ENCODE peak calls at places on chromosomes 1 and 21, in seven cellular contexts. P is GM23248, S is tibial artery, I is fibroblast of lung, V is lower lobe of right lung, H is pancreas, J is IMR-90. C is an unnamed sample.

GRCh38 chr21:37914211-37914900 is 1.9 kb downstream of the KCNJ6 start:
- DNase-seq in S (no peak), J (peak; percentile 22), V (peak; percentile 57), P (peak; percentile 43), H (peak; percentile 73), I (peak; percentile 17), C (peak; percentile 81)

GRCh38 chr1:150022357-150022756 is 11.8 kb upstream of the OTUD7B start:
- DNase-seq in P (no peak), J (no peak), I (no peak), H (no peak), V (no peak), S (no peak), C (no peak)

GRCh38 chr1:3772715-3773571 is at the start of gene SMIM1:
- DNase-seq in H (peak; percentile 63), V (peak; percentile 62), I (no peak), P (no peak), J (no peak), S (no peak), C (peak; percentile 68)

GRCh38 chr21:32698971-32699693 is 28.7 kb downstream of the SYNJ1 start:
- DNase-seq in S (no peak), H (no peak), I (no peak), J (peak; percentile 31), P (no peak), V (no peak), C (no peak)

GRCh38 chr1:58481962-58482361 is 64.6 kb downstream of the OMA1 start:
- DNase-seq in I (no peak), P (no peak), S (no peak), J (no peak), V (no peak), H (no peak), C (no peak)

GRCh38 chr1:17521946-17522612 is 17.4 kb upstream of the ARHGEF10L start:
- DNase-seq in I (no peak), H (no peak), P (no peak), V (no peak), J (no peak), S (no peak), C (no peak)

GRCh38 chr1:189805735-189806134 is 671.9 kb downstream of the BRINP3 start:
- DNase-seq in H (no peak), P (no peak), V (no peak), J (no peak), S (no peak), I (no peak), C (no peak)

GRCh38 chr1:30151826-30152225 is 571.6 kb downstream of the MATN1 start:
- DNase-seq in V (no peak), P (no peak), H (no peak), J (no peak), I (no peak), S (no peak), C (peak; percentile 8)

GRCh38 chr1:221777434-221778072 is 35.7 kb upstream of the DUSP10 start:
- DNase-seq in V (no peak), H (no peak), I (no peak), P (no peak), J (no peak), S (no peak), C (no peak)

GRCh38 chr1:117631761-117632160 is 25.9 kb downstream of the TENT5C start:
- DNase-seq in H (no peak), V (no peak), P (no peak), J (no peak), S (no peak), I (no peak), C (no peak)

GRCh38 chr1:228487336-228488106 is at the start of gene RNF187:
- DNase-seq in I (no peak), H (peak; percentile 98), P (peak; percentile 77), S (peak; percentile 82), V (peak; percentile 93), J (peak; percentile 18), C (peak; percentile 93)

GRCh38 chr1:236904874-236905741 is 99.1 kb downstream of the MT1HL1 start:
- DNase-seq in V (no peak), P (peak; percentile 92), I (peak; percentile 91), H (no peak), S (no peak), J (peak; percentile 94), C (no peak)

GRCh38 chr1:55322842-55323241 is 107.7 kb upstream of the USP24 start:
- DNase-seq in I (no peak), P (no peak), V (no peak), H (no peak), S (no peak), J (no peak), C (no peak)

GRCh38 chr1:6248161-6248776 is 4.3 kb downstream of the HES3 start:
- DNase-seq in P (no peak), I (no peak), J (no peak), S (no peak), H (no peak), V (no peak), C (no peak)
- H3K4me1 ChIP-seq in P (no peaks in the 10 kb centered on the region), I (peaks cover 5% of the 10 kb centered on the region), J (no peaks in the 10 kb centered on the region), S (peaks cover 18% of the 10 kb centered on the region), H (no peaks in the 10 kb centered on the region), V (peaks cover 22% of the 10 kb centered on the region), C (no peaks in the 10 kb centered on the region)

GRCh38 chr21:35566874-35567273 is 493.5 kb downstream of the SETD4 start:
- DNase-seq in V (no peak), H (no peak), S (no peak), I (no peak), P (no peak), J (no peak), C (no peak)

GRCh38 chr21:35562876-35563275 is 497.4 kb downstream of the SETD4 start:
- DNase-seq in S (no peak), J (peak; percentile 51), H (no peak), P (no peak), V (no peak), I (peak; percentile 78), C (no peak)

GRCh38 chr21:35561076-35561475 is 499.2 kb downstream of the SETD4 start:
- DNase-seq in H (no peak), V (no peak), I (no peak), J (no peak), P (no peak), S (no peak), C (no peak)

GRCh38 chr21:35563885-35564451 is 496.4 kb downstream of the SETD4 start:
- DNase-seq in V (no peak), I (peak; percentile 98), P (peak; percentile 94), J (peak; percentile 91), S (peak; percentile 60), H (no peak), C (peak; percentile 85)

DNA sequence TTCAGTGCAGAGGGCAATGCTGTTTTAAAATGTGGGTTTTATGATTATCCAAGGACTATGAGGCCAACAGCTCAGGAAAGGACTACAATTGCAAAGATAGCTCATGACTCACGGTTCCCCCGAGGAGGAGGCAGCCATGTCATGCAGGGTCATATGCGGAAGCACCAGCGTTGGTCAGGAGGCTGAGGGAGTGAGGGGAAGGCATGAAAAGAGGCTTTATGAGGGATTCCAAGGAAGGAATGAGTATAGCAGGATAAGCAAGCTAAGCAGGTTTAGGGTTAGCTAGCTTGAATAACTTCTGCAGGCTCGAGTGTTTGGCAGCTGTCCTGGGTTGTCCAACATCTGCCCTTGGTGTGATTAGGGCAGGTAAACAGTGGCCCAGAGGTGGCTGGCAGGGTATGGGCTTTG is 495.1 kb downstream of the SETD4 start:
- DNase-seq in H (no peak), J (peak; percentile 95), P (peak; percentile 94), V (no peak), I (peak; percentile 83), S (peak; percentile 46), C (peak; percentile 89)
- H3K27ac ChIP-seq in H (no peak overlapping the region), J (peak overlapping the region; percentile 22), P (peak overlapping the region; percentile 68), V (no peak overlapping the region), I (peak overlapping the region; percentile 86), S (no peak overlapping the region), C (no peak overlapping the region)

GRCh38 chr1:8870118-8870517 is 8.4 kb downstream of the ENO1 start:
- DNase-seq in H (no peak), J (no peak), S (no peak), I (no peak), V (no peak), P (peak; percentile 49), C (no peak)

GRCh38 chr1:8866173-8866791 is 12.2 kb downstream of the ENO1 start:
- DNase-seq in I (no peak), V (no peak), P (no peak), S (no peak), J (no peak), H (no peak), C (no peak)

GRCh38 chr1:8866792-8867415 is 11.6 kb downstream of the ENO1 start:
- DNase-seq in H (no peak), S (no peak), J (no peak), V (no peak), I (no peak), P (peak; percentile 52), C (no peak)

GRCh38 chr1:8870605-8871538 is 7.6 kb downstream of the ENO1 start:
- DNase-seq in J (no peak), P (peak; percentile 48), H (no peak), S (no peak), V (no peak), I (no peak), C (no peak)

DNA sequence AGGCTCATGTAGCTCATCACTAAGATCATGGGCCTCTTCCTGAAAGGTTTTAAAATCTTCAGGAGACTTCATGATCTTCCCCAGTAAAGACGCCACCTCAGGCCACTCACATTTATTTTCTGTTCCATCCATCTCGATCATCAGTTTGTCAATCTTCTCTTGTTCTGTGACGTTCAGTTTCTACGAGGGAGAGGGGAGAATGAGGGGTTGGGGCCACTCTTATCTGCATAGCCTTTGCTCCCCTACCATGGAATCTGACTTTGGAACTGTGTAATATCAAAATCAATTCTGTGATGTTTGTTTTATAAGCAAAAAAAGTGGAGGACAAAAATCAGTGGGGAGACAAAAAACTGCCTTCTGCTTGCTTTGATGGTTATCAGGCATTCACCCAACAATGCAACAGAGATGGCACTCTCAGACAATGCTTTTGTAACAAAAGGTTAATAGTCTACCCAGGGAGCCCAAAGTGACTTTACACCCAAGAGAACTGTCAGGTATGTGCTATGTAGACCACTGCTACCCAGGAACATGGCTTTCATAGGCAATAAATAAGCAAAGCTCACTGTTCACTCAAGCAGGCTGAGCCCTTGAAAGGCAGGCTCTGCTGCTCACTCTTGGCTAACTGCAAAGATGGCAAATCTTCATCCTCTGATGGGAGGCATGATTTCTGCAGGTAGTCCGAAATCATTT is 10.5 kb downstream of the ENO1 start:
- DNase-seq in I (no peak), S (no peak), P (no peak), H (no peak), V (no peak), J (no peak), C (no peak)
- H3K36me3 ChIP-seq in I (peaks cover 59% of the 10 kb centered on the region), S (peaks cover 100% of the 10 kb centered on the region), P (peaks cover 97% of the 10 kb centered on the region), H (peaks cover 9% of the 10 kb centered on the region), V (peaks cover 100% of the 10 kb centered on the region), J (peaks cover 95% of the 10 kb centered on the region), C (peaks cover 35% of the 10 kb centered on the region)

GRCh38 chr1:223269006-223269405 is 95.0 kb downstream of the SUSD4 start:
- DNase-seq in P (no peak), S (no peak), H (no peak), V (no peak), J (no peak), I (no peak), C (no peak)

GRCh38 chr1:223273511-223273910 is 90.5 kb downstream of the SUSD4 start:
- DNase-seq in S (no peak), I (no peak), P (no peak), V (no peak), J (no peak), H (no peak), C (no peak)

GRCh38 chr1:223270155-223270554 is 93.8 kb downstream of the SUSD4 start:
- DNase-seq in H (no peak), I (no peak), P (no peak), J (no peak), V (no peak), S (no peak), C (no peak)

GRCh38 chr1:223266632-223267172 is 97.3 kb downstream of the SUSD4 start:
- DNase-seq in H (no peak), P (no peak), J (no peak), V (no peak), I (no peak), S (no peak), C (no peak)

GRCh38 chr1:223271085-223271781 is 92.7 kb downstream of the SUSD4 start:
- DNase-seq in S (no peak), I (no peak), H (no peak), J (no peak), P (no peak), V (no peak), C (no peak)
- H3K4me1 ChIP-seq in S (no peaks in the 10 kb centered on the region), I (no peaks in the 10 kb centered on the region), H (peaks cover 8% of the 10 kb centered on the region), J (no peaks in the 10 kb centered on the region), P (no peaks in the 10 kb centered on the region), V (no peaks in the 10 kb centered on the region), C (no peaks in the 10 kb centered on the region)